ENCODE peak calls at places on chromosomes 12 and 14, in seven cellular contexts. J is MM.1S, D is neural progenitor cell, R is HCT116, W is hepatocyte, V is PC-3, Y is GM23338. A is an unnamed sample.

GRCh38 chr12:92561543-92561899 is 141.3 kb upstream of the PLEKHG7 start:
- DNase-seq in Y (no peak), W (peak; percentile 46), J (no peak), D (no peak), V (no peak), R (no peak), A (peak; percentile 89)

GRCh38 chr14:76774471-76775158 is 13.3 kb downstream of the VASH1 start:
- DNase-seq in D (no peak), V (no peak), J (no peak), R (no peak), W (no peak), Y (no peak), A (no peak)

GRCh38 chr12:16359512-16360491 is 12.4 kb downstream of the MGST1 start:
- DNase-seq in R (peak; percentile 47), W (peak; percentile 68), Y (peak; percentile 90), D (peak; percentile 82), J (peak; percentile 61), V (peak; percentile 62), A (peak; percentile 70)

GRCh38 chr12:75481774-75482173 is 1.2 kb downstream of the GLIPR1 start:
- DNase-seq in D (no peak), J (no peak), Y (no peak), W (no peak), V (no peak), R (no peak), A (peak; percentile 75)

GRCh38 chr14:69056389-69056788 is 77.3 kb upstream of the ACTN1 start:
- DNase-seq in J (no peak), D (no peak), W (peak; percentile 58), R (peak; percentile 6), Y (peak; percentile 82), V (no peak), A (peak; percentile 50)

GRCh38 chr14:32588448-32589320 is 259.6 kb downstream of the AKAP6 start:
- DNase-seq in R (peak; percentile 16), D (peak; percentile 65), V (peak; percentile 77), J (peak; percentile 46), Y (peak; percentile 74), W (peak; percentile 18), A (peak; percentile 65)

GRCh38 chr12:46660276-46660675 is 165.5 kb downstream of the SLC38A4 start:
- DNase-seq in V (no peak), R (no peak), W (no peak), Y (no peak), J (no peak), D (no peak), A (peak; percentile 56)

GRCh38 chr14:89384023-89384422 is 33.0 kb downstream of the FOXN3 start:
- DNase-seq in J (no peak), V (no peak), W (no peak), D (no peak), R (no peak), Y (no peak), A (no peak)

GRCh38 chr12:47767197-47767724 is 5.8 kb upstream of the SLC48A1 start:
- DNase-seq in D (peak; percentile 48), V (peak; percentile 64), Y (peak; percentile 83), J (peak; percentile 82), R (peak; percentile 52), W (peak; percentile 41), A (peak; percentile 58)
- TF ChIP-seq EZH2phosphoT487 in D (no peak), V (no peak), Y (no peak), J (no peak), R (no peak), W (no peak), A (no peak)

GRCh38 chr14:103522028-103522581 is 525 bp downstream of the CKB start:
- DNase-seq in V (no peak), Y (peak; percentile 57), D (peak; percentile 66), R (no peak), W (no peak), J (no peak), A (peak; percentile 50)
- TF ChIP-seq EZH2 in V (no peak), Y (no peak), D (no peak), R (no peak), W (no peak), J (no peak), A (no peak)

GRCh38 chr12:72296389-72296788 is 24.2 kb downstream of the TRHDE start:
- DNase-seq in D (no peak), V (peak; percentile 95), W (peak; percentile 18), Y (no peak), J (no peak), R (peak; percentile 92), A (peak; percentile 47)
- TF ChIP-seq EZH2phosphoT487 in D (no peak), V (no peak), W (no peak), Y (no peak), J (no peak), R (no peak), A (no peak)

GRCh38 chr14:104893435-104894207 is 28.6 kb downstream of the CEP170B start:
- DNase-seq in J (peak; percentile 81), D (no peak), Y (no peak), R (no peak), W (peak; percentile 5), V (no peak), A (no peak)

GRCh38 chr14:104894331-104895206 is 29.5 kb downstream of the CEP170B start:
- DNase-seq in Y (no peak), W (peak; percentile 4), J (no peak), V (no peak), R (no peak), D (no peak), A (no peak)

GRCh38 chr14:104897286-104898194 is 27.1 kb upstream of the PLD4 start:
- DNase-seq in W (no peak), R (no peak), J (no peak), D (no peak), V (no peak), Y (no peak), A (no peak)

GRCh38 chr14:104895786-104896642 is 28.7 kb upstream of the PLD4 start:
- DNase-seq in W (peak; percentile 16), V (no peak), J (no peak), Y (no peak), D (no peak), R (no peak), A (peak; percentile 32)

DNA sequence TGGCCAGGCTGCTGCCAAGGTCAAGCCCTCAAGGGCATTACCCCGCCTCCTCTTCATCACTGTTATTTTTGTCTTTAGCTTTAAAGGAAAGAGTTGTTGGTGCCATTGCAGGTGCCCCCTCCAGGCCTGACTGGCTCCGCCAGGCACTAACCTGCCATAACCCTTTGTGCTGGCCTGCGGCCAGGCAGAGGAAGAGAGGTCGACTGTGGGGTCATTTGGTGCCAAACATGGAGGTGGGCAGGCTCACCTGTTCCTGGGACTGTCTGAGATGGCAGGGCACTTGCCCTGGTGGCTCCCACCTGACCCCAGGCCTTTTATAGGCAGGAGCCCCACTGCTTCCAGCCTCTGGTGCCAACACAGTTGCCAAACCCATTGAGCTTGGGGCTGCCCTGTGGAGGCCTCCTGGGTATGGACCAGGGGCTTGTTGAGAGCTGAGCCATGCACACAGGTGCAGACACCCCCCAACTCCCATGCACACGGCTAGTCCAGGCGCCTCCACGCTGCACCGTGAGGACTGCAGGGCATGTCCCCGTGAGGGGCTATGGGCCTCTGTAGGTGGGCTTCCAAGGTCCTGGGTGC is 29.4 kb upstream of the PLD4 start:
- DNase-seq in V (no peak), D (no peak), W (peak; percentile 5), R (no peak), Y (no peak), J (no peak), A (no peak)
- TF ChIP-seq EZH2 in V (no peak), D (no peak), W (no peak), R (no peak), Y (no peak), J (no peak), A (no peak)

A was measured in GM23248.